ENCODE peak calls at places on chromosome 16, in eight cellular contexts. R is activated T-helper 1 cell treated with Interleukin-2 at 50 U/mL for 16 hours; V is left kidney; F is adrenal gland; K is bronchial epithelial cell; Z is mesenchymal stem cell; Y is stimulated activated CD8-positive, alpha-beta memory T cell treated with anti-CD3 and anti-CD28 coated beads, Interleukin-7, amount 100 ng/mL, for 48 hours; P is NCI-H1092. I is an unnamed sample.

GRCh38 chr16:82756283-82756599 is 129.5 kb downstream of the CDH13 start:
- DNase-seq in K (peak), P (no peak), R (no peak), Y (no peak), F (no peak), V (no peak), Z (no peak), I (no peak)

GRCh38 chr16:85704011-85704410 is 15.3 kb upstream of the GINS2 start:
- DNase-seq in P (no peak), R (no peak), Z (no peak), F (no peak), Y (no peak), V (no peak), K (no peak), I (no peak)

GRCh38 chr16:58508671-58509251 is 6.6 kb upstream of the SETD6 start:
- DNase-seq in Z (no peak), K (no peak), F (no peak), V (no peak), Y (no peak), R (no peak), P (no peak), I (no peak)

GRCh38 chr16:88784074-88784855 is 755 bp downstream of the PIEZO1 start:
- DNase-seq in K (peak), Y (no peak), V (peak), P (no peak), Z (peak), F (peak), R (no peak), I (peak)

GRCh38 chr16:73036074-73036826 is 11.7 kb downstream of the ZFHX3 start:
- DNase-seq in R (no peak), K (no peak), Y (no peak), F (no peak), Z (peak), V (peak), P (no peak), I (no peak)

GRCh38 chr16:17723735-17724134 is 253.0 kb upstream of the XYLT1 start:
- DNase-seq in P (no peak), V (no peak), R (no peak), F (no peak), K (no peak), Y (no peak), Z (no peak), I (no peak)

GRCh38 chr16:84478172-84478948 is 26.1 kb downstream of the MEAK7 start:
- DNase-seq in Y (no peak), P (no peak), R (no peak), K (peak), F (no peak), V (peak), Z (peak), I (no peak)

GRCh38 chr16:85781685-85782370 is 17.5 kb downstream of the EMC8 start:
- DNase-seq in P (peak), Y (no peak), K (no peak), Z (no peak), V (no peak), F (peak), R (no peak), I (peak)

GRCh38 chr16:11994187-11995119 is 17.9 kb downstream of the SNX29 start:
- DNase-seq in F (peak), Y (no peak), V (no peak), P (no peak), K (peak), Z (peak), R (no peak), I (peak)

GRCh38 chr16:1090620-1091587 is 5.1 kb downstream of the C1QTNF8 start:
- DNase-seq in F (no peak), Y (no peak), R (no peak), Z (no peak), V (peak), P (no peak), K (no peak), I (peak)

GRCh38 chr16:63921737-63922136 is 1200.1 kb downstream of the CDH11 start:
- DNase-seq in Y (no peak), F (no peak), V (no peak), P (no peak), K (no peak), R (no peak), Z (no peak), I (no peak)

GRCh38 chr16:55465077-55465896 is 13.7 kb upstream of the MMP2 start:
- DNase-seq in Y (peak), R (peak), K (peak), F (peak), P (peak), Z (peak), V (peak), I (peak)

GRCh38 chr16:49912688-49913087 is 56.8 kb upstream of the ZNF423 start:
- DNase-seq in P (no peak), Y (no peak), F (no peak), Z (no peak), V (no peak), R (no peak), K (no peak), I (no peak)

GRCh38 chr16:12063435-12063834 is 86.9 kb downstream of the SNX29 start:
- DNase-seq in Y (no peak), K (no peak), P (no peak), R (no peak), Z (no peak), F (no peak), V (no peak), I (no peak)

GRCh38 chr16:17301593-17302135 is 169.1 kb downstream of the XYLT1 start:
- DNase-seq in V (no peak), Y (no peak), F (no peak), R (no peak), K (no peak), P (no peak), Z (no peak), I (peak)

GRCh38 chr16:24309222-24309905 is 53.2 kb downstream of the CACNG3 start:
- DNase-seq in K (peak), R (no peak), F (peak), Y (no peak), P (no peak), V (no peak), Z (no peak), I (peak)

GRCh38 chr16:66432429-66432828 is 5.3 kb downstream of the BEAN1 start:
- DNase-seq in P (no peak), Y (no peak), F (no peak), R (no peak), V (no peak), Z (no peak), K (no peak), I (no peak)

GRCh38 chr16:278863-279366 is 1.5 kb upstream of the ARHGDIG start:
- DNase-seq in F (no peak), K (peak), V (peak), P (peak), Z (peak), Y (no peak), R (no peak), I (no peak)

GRCh38 chr16:66401610-66402009 is 25.5 kb upstream of the BEAN1 start:
- DNase-seq in Y (no peak), K (no peak), F (no peak), P (no peak), Z (no peak), V (no peak), R (no peak), I (no peak)

GRCh38 chr16:59046335-59046734 is 312.2 kb upstream of the GOT2 start:
- DNase-seq in Z (peak), F (no peak), Y (no peak), V (no peak), K (no peak), R (no peak), P (no peak), I (no peak)

GRCh38 chr16:86222541-86222940 is 287.8 kb upstream of the FOXF1 start:
- DNase-seq in V (no peak), Y (no peak), F (no peak), P (no peak), R (no peak), K (no peak), Z (peak), I (no peak)

GRCh38 chr16:72021043-72021442 is 12.5 kb downstream of the DHODH start:
- DNase-seq in Z (no peak), Y (no peak), R (no peak), F (no peak), V (peak), P (no peak), K (no peak), I (no peak)

GRCh38 chr16:85381738-85382592 is 231.2 kb upstream of the GSE1 start:
- DNase-seq in Z (peak), V (peak), P (peak), K (no peak), Y (no peak), R (no peak), F (no peak), I (no peak)

GRCh38 chr16:90031931-90032663 is 12.8 kb upstream of the DBNDD1 start:
- DNase-seq in Y (no peak), V (no peak), R (no peak), P (no peak), K (no peak), Z (peak), F (no peak), I (no peak)

GRCh38 chr16:59459811-59460210 is 725.7 kb upstream of the GOT2 start:
- DNase-seq in V (no peak), K (no peak), R (no peak), F (no peak), Y (no peak), P (no peak), Z (peak), I (no peak)

GRCh38 chr16:69419956-69420355 is 4.5 kb upstream of the CYB5B start:
- DNase-seq in Y (no peak), Z (no peak), F (no peak), P (no peak), K (no peak), R (no peak), V (no peak), I (no peak)

GRCh38 chr16:84993926-84994325 is 17.4 kb downstream of the ZDHHC7 start:
- DNase-seq in F (no peak), V (no peak), P (no peak), Z (no peak), K (no peak), R (no peak), Y (no peak), I (no peak)

GRCh38 chr16:69328854-69329316 is 1.5 kb downstream of the PDF start:
- DNase-seq in R (no peak), Y (no peak), P (no peak), V (no peak), F (peak), K (peak), Z (no peak), I (no peak)

GRCh38 chr16:50509521-50510341 is 38.5 kb upstream of the NKD1 start:
- DNase-seq in R (peak), P (no peak), F (peak), Y (peak), V (peak), K (peak), Z (peak), I (no peak)

GRCh38 chr16:72947379-72948237 is 100.3 kb downstream of the ZFHX3 start:
- DNase-seq in Y (no peak), Z (no peak), P (no peak), F (peak), R (no peak), K (no peak), V (peak), I (no peak)

GRCh38 chr16:24522751-24523150 is 16.6 kb upstream of the RBBP6 start:
- DNase-seq in Y (no peak), R (no peak), P (no peak), V (no peak), K (no peak), Z (no peak), F (no peak), I (no peak)

GRCh38 chr16:84728853-84729424 is 29.1 kb downstream of the USP10 start:
- DNase-seq in R (no peak), P (no peak), Y (no peak), F (no peak), V (no peak), Z (no peak), K (no peak), I (no peak)

GRCh38 chr16:76226011-76226410 is 51.2 kb upstream of the CNTNAP4 start:
- DNase-seq in V (no peak), K (no peak), R (no peak), Y (no peak), Z (peak), P (no peak), F (no peak), I (no peak)

GRCh38 chr16:49663081-49664057 is 192.5 kb downstream of the ZNF423 start:
- DNase-seq in K (no peak), Y (no peak), F (no peak), V (peak), P (peak), R (no peak), Z (peak), I (peak)

GRCh38 chr16:84585472-84585871 is 32.4 kb downstream of the COTL1 start:
- DNase-seq in P (no peak), R (no peak), Z (no peak), V (no peak), Y (no peak), K (no peak), F (no peak), I (no peak)

GRCh38 chr16:1188781-1189189 is 35.9 kb downstream of the CACNA1H start:
- DNase-seq in F (peak), P (no peak), Y (no peak), K (no peak), V (peak), R (peak), Z (peak), I (no peak)